ENCODE peak calls at places on chromosomes 12 and 14, in eight cellular contexts. L is GM23338, P is uterus, J is left lung, H is OCI-LY7, X is GM23248, Y is AG04450, O is upper lobe of right lung. C is an unnamed sample.

GRCh38 chr14:89534896-89535615 is 118.0 kb upstream of the FOXN3 start:
- DNase-seq in J (no peak), O (no peak), X (peak), Y (peak), H (no peak), L (no peak), P (no peak), C (no peak)

GRCh38 chr12:29608581-29608980 is 111.1 kb upstream of the OVCH1 start:
- DNase-seq in L (no peak), Y (no peak), X (no peak), P (no peak), J (no peak), O (no peak), H (no peak), C (no peak)

GRCh38 chr12:94427520-94428381 is 31.9 kb downstream of the CEP83 start:
- DNase-seq in O (no peak), L (no peak), P (peak), Y (peak), H (no peak), J (no peak), X (peak), C (no peak)

GRCh38 chr12:22588817-22589216 is 36.2 kb upstream of the ETNK1 start:
- DNase-seq in J (no peak), H (no peak), Y (no peak), O (no peak), P (no peak), L (no peak), X (peak), C (no peak)

GRCh38 chr12:49673446-49674317 is 33.5 kb downstream of the FMNL3 start:
- DNase-seq in X (peak), H (no peak), L (peak), Y (peak), O (peak), P (peak), J (peak), C (peak)

GRCh38 chr14:48275301-48275700 is 599.9 kb upstream of the MDGA2 start:
- DNase-seq in H (no peak), P (no peak), O (no peak), L (no peak), Y (no peak), X (no peak), J (no peak), C (no peak)

GRCh38 chr12:39780527-39781446 is 161.2 kb upstream of the ABCD2 start:
- DNase-seq in O (no peak), L (no peak), P (no peak), J (peak), H (no peak), X (peak), Y (no peak), C (no peak)

GRCh38 chr14:68795602-68796417 is 2.9 kb upstream of the ZFP36L1 start:
- DNase-seq in L (peak), P (peak), X (peak), H (peak), Y (no peak), O (peak), J (peak), C (peak)

GRCh38 chr12:81080431-81080983 is 2.6 kb downstream of the ACSS3 start:
- DNase-seq in H (no peak), P (peak), Y (no peak), O (no peak), J (no peak), L (no peak), X (no peak), C (no peak)

GRCh38 chr12:119512772-119513497 is 80.6 kb upstream of the TMEM233 start:
- DNase-seq in L (peak), Y (no peak), H (peak), P (no peak), X (peak), O (no peak), J (no peak), C (no peak)

GRCh38 chr12:111066744-111067437 is 146.5 kb upstream of the MYL2 start:
- DNase-seq in H (peak), P (no peak), L (peak), X (no peak), J (no peak), O (peak), Y (no peak), C (no peak)

GRCh38 chr14:76715102-76715926 is 46.0 kb upstream of the VASH1 start:
- DNase-seq in L (no peak), X (peak), P (no peak), J (no peak), Y (no peak), O (no peak), H (no peak), C (no peak)

GRCh38 chr14:76715927-76716200 is 45.4 kb upstream of the VASH1 start:
- DNase-seq in O (no peak), J (no peak), P (no peak), L (no peak), Y (no peak), H (no peak), X (no peak), C (no peak)

GRCh38 chr14:76717508-76717907 is 43.8 kb upstream of the VASH1 start:
- DNase-seq in O (no peak), P (no peak), Y (no peak), J (no peak), H (no peak), X (no peak), L (no peak), C (no peak)

GRCh38 chr14:76718306-76719075 is 42.8 kb upstream of the VASH1 start:
- DNase-seq in J (no peak), L (no peak), H (no peak), O (no peak), P (no peak), Y (no peak), X (no peak), C (no peak)

GRCh38 chr14:76716285-76716684 is 45.0 kb upstream of the VASH1 start:
- DNase-seq in O (no peak), X (no peak), P (no peak), Y (no peak), J (no peak), L (no peak), H (no peak), C (no peak)
- H3K4me3 ChIP-seq in O (no peak), X (no peak), P (no peak), Y (no peak), J (no peak), L (no peak), H (no peak), C (no peak)

DNA sequence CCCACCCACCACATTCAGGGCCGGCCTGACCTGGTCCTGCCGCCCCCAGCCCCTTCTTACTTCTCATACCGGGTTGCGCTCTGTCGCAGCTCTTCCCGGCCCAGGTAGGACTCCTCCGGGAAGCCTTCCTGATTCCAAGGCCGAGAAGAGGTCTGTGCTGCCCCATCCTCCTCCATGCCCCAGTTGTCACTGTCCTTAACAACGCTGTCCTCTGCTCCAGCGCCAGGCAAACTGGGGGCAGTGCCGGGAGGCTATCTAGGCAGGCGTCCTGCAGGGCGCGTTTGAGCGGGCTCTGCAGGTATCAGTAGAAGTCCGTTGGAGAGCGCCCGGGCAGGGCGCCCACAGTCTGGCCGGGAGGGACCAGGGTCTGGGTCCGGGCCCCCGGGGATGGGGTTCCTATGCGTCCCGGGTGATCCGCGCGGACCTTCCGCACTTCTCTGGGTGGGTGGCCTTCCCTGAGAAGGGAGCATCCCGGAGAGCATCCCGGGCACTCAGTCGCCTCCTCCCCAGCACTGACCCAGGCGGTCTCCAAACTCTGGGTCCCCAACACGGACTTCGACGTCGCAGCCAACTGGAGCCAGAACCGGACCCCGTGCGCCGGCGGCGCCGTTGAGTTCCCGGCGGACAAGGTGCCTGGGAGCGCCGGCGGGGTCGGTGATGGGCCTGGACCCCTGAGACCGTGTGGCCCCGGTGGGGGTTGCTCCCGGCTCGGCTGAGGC is 897 bp downstream of the AMN start:
- DNase-seq in H (no peak), O (no peak), X (no peak), L (peak), Y (no peak), P (no peak), J (peak), C (no peak)
- H3K4me3 ChIP-seq in H (no peak), O (peak), X (peak), L (peak), Y (peak), P (no peak), J (peak), C (no peak)

DNA sequence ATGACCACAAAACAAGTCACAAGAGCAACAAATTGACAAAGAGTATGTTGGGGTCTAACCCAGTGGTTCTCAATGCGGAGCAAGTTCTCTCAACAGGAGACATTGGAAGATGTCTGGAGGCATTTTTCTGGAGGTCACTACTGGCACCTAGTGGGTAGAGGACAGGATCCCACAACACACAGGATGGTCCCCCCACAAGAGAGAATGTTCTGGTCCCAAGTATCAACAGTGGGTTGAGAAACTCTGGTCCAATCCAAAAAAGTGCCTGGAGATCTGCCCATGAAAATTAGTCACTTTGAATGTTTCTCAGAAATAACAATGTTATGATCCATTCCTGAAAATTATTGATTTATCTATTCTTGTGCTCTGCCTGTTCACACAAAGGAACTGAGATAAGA is 3.3 kb downstream of the SSH1 start:
- DNase-seq in J (no peak), Y (peak), L (no peak), X (peak), H (no peak), P (peak), O (no peak), C (peak)
- H3K4me3 ChIP-seq in J (no peak), Y (peak), L (no peak), X (peak), H (no peak), P (no peak), O (peak), C (no peak)

GRCh38 chr14:71996615-71997014 is 64.4 kb downstream of the RGS6 start:
- DNase-seq in O (no peak), J (no peak), Y (no peak), H (no peak), L (no peak), P (no peak), X (no peak), C (no peak)
- H3K4me3 ChIP-seq in O (no peak), J (no peak), Y (no peak), H (no peak), L (no peak), P (no peak), X (no peak), C (no peak)

C was measured in tibial artery.